ENCODE peak calls at places on chromosomes 11 and 22, in nine cellular contexts. X is tibial artery, D is fibroblast of pulmonary artery, Q is LNCaP clone FGC, J is fibroblast of villous mesenchyme, N is right cardiac atrium, V is lung, P is testis, S is cardiac fibroblast. U is an unnamed sample.

GRCh38 chr11:117883063-117883462 is 6.6 kb upstream of the FXYD6 start:
- DNase-seq in X (no peak), D (no peak), Q (no peak), J (no peak), N (no peak), V (no peak), P (peak), S (no peak), U (no peak)

GRCh38 chr22:39290248-39290720 is 29.1 kb downstream of the RPL3 start:
- DNase-seq in X (no peak), D (no peak), Q (no peak), J (no peak), N (no peak), V (no peak), P (no peak), S (no peak), U (no peak)

GRCh38 chr22:43819691-43820670 is 7.9 kb upstream of the EFCAB6 start:
- DNase-seq in X (peak), D (no peak), Q (no peak), J (no peak), N (no peak), V (no peak), P (no peak), S (no peak), U (no peak)

GRCh38 chr22:30876925-30877553 is 91.5 kb downstream of the MORC2 start:
- DNase-seq in X (peak), D (peak), Q (no peak), J (peak), N (peak), V (no peak), P (peak), S (peak), U (peak)

GRCh38 chr11:66322732-66323427 is 6.0 kb upstream of the CD248 start:
- DNase-seq in X (peak), D (peak), Q (no peak), J (peak), N (peak), V (no peak), P (no peak), S (peak), U (peak)

GRCh38 chr22:37037669-37038068 is 13.9 kb upstream of the KCTD17 start:
- DNase-seq in X (no peak), D (no peak), Q (no peak), J (no peak), N (no peak), V (no peak), P (no peak), S (no peak), U (no peak)

GRCh38 chr22:37932821-37933578 is 20.4 kb downstream of the C22orf23 start:
- DNase-seq in X (peak), D (no peak), Q (no peak), J (no peak), N (no peak), V (peak), P (peak), S (no peak), U (no peak)

GRCh38 chr11:65571940-65572339 is 398 bp upstream of the FAM89B start:
- DNase-seq in X (no peak), D (peak), Q (peak), J (peak), N (no peak), V (no peak), P (no peak), S (peak), U (no peak)

GRCh38 chr22:45575607-45576272 is 73.1 kb downstream of the FBLN1 start:
- DNase-seq in X (no peak), D (no peak), Q (no peak), J (no peak), N (peak), V (no peak), P (no peak), S (no peak), U (no peak)

GRCh38 chr11:84142411-84142810 is 856.2 kb upstream of the CCDC90B start:
- DNase-seq in X (no peak), D (no peak), Q (no peak), J (no peak), N (no peak), V (no peak), P (no peak), S (no peak), U (no peak)

GRCh38 chr22:36734171-36735058 is 30.9 kb upstream of the CACNG2 start:
- DNase-seq in X (peak), D (peak), Q (no peak), J (peak), N (no peak), V (no peak), P (peak), S (peak), U (peak)

GRCh38 chr11:74288161-74288560 is 23.3 kb downstream of the P4HA3 start:
- DNase-seq in X (no peak), D (peak), Q (peak), J (peak), N (no peak), V (no peak), P (no peak), S (peak), U (peak)

GRCh38 chr11:61834278-61835004 is 6.3 kb downstream of the FADS2 start:
- DNase-seq in X (peak), D (peak), Q (no peak), J (peak), N (peak), V (no peak), P (peak), S (peak), U (peak)

GRCh38 chr11:61832207-61832606 is 4.1 kb downstream of the FADS2 start:
- DNase-seq in X (no peak), D (no peak), Q (no peak), J (no peak), N (no peak), V (no peak), P (no peak), S (no peak), U (no peak)

GRCh38 chr11:61833478-61833877 is 5.4 kb downstream of the FADS2 start:
- DNase-seq in X (no peak), D (no peak), Q (no peak), J (no peak), N (no peak), V (no peak), P (no peak), S (no peak), U (no peak)

GRCh38 chr11:61833926-61834277 is 5.8 kb downstream of the FADS2 start:
- DNase-seq in X (no peak), D (peak), Q (no peak), J (no peak), N (no peak), V (no peak), P (no peak), S (no peak), U (no peak)

GRCh38 chr11:61832758-61833157 is 4.7 kb downstream of the FADS2 start:
- DNase-seq in X (no peak), D (no peak), Q (no peak), J (no peak), N (no peak), V (no peak), P (peak), S (no peak), U (no peak)
- H3K4me3 ChIP-seq in X (no peak), D (no peak), Q (no peak), J (no peak), N (no peak), V (no peak), P (no peak), S (no peak), U (peak)

DNA sequence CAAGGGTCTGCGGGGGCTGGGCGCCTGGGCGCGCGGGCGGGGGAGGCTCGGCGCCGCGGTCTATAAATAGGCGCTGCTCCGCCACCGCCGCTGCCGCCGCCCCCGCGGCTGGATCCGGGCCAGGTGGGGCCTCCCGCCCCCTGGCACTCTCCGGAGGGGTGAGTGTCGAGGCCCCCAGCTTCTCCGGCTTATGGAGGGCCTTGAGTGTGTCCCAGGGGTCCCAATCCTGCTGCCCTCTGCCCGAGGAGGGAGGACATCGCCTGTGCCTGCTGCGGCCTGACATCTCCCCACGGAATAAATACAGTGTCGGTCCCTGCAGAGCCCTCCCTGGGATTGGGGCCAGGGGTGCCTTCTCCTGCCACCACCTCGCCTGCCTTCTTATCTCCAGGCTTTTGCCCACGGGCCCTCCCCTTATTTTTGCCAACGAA is 4.3 kb upstream of the GP1BB start:
- DNase-seq in X (no peak), D (no peak), Q (no peak), J (no peak), N (peak), V (no peak), P (no peak), S (no peak), U (peak)
- H3K4me3 ChIP-seq in X (peak), D (peak), Q (no peak), J (peak), N (peak), V (no peak), P (peak), S (peak), U (peak)

GRCh38 chr11:125407046-125407445 is 89.0 kb downstream of the FEZ1 start:
- DNase-seq in X (no peak), D (no peak), Q (no peak), J (no peak), N (no peak), V (no peak), P (no peak), S (no peak), U (no peak)

GRCh38 chr11:125404136-125404810 is 91.8 kb downstream of the FEZ1 start:
- DNase-seq in X (no peak), D (no peak), Q (no peak), J (no peak), N (no peak), V (no peak), P (no peak), S (peak), U (no peak)

GRCh38 chr11:125402436-125402835 is 93.6 kb downstream of the FEZ1 start:
- DNase-seq in X (no peak), D (peak), Q (no peak), J (peak), N (no peak), V (no peak), P (no peak), S (peak), U (peak)

GRCh38 chr11:125401746-125402145 is 94.3 kb downstream of the FEZ1 start:
- DNase-seq in X (no peak), D (peak), Q (no peak), J (peak), N (peak), V (no peak), P (no peak), S (peak), U (no peak)

DNA sequence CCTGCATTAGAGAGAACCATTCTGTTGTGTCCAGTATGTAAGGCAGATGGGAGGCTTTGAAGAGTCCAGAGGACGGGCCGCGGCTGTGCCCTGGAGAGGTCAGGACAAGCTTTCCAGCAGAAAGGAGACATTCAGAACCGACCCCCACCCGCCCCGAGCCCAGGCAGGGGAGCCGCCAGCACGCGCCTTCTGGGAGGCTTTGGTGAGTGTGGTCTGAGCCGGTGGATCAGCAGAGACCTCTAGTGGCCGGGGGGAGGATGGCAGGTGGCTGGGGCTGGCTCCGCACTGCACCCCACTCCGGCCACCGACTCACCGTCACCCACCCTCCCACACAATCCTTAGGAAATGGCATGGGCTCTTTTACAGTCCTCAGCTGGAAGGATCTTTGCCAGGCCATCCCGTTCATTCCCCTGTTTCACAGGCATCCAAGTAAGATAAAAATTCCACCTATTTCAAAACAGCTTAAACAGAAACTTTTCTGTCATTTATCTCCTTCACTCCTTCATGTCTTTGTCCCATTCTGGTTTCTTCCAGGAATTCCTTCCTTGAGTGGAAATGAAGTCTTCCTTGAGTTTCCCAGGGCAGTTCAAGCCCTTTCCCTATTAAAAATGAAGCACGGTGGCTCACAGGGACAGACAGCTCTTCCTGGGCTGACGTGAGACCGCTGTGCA is 91.1 kb downstream of the FEZ1 start:
- DNase-seq in X (peak), D (peak), Q (no peak), J (peak), N (peak), V (peak), P (peak), S (peak), U (peak)
- H3K4me3 ChIP-seq in X (no peak), D (no peak), Q (no peak), J (no peak), N (no peak), V (no peak), P (no peak), S (no peak), U (no peak)

GRCh38 chr11:134616048-134616447 is 204.0 kb upstream of the B3GAT1 start:
- DNase-seq in X (no peak), D (no peak), Q (no peak), J (no peak), N (no peak), V (no peak), P (no peak), S (no peak), U (no peak)
- H3K4me3 ChIP-seq in X (no peak), D (no peak), Q (no peak), J (no peak), N (no peak), V (no peak), P (no peak), S (no peak), U (no peak)

GRCh38 chr11:121692236-121692635 is 239.5 kb upstream of the SORL1-AS1 start:
- DNase-seq in X (no peak), D (no peak), Q (no peak), J (no peak), N (no peak), V (no peak), P (no peak), S (no peak), U (no peak)

GRCh38 chr11:121696947-121697346 is 244.2 kb upstream of the SORL1-AS1 start:
- DNase-seq in X (no peak), D (no peak), Q (no peak), J (no peak), N (no peak), V (no peak), P (no peak), S (no peak), U (no peak)

GRCh38 chr11:121699801-121700200 is 247.0 kb upstream of the SORL1-AS1 start:
- DNase-seq in X (no peak), D (no peak), Q (no peak), J (no peak), N (no peak), V (no peak), P (no peak), S (no peak), U (no peak)

GRCh38 chr11:121700968-121701367 is 248.2 kb upstream of the SORL1-AS1 start:
- DNase-seq in X (no peak), D (no peak), Q (no peak), J (no peak), N (no peak), V (no peak), P (no peak), S (no peak), U (no peak)

GRCh38 chr11:121696177-121696863 is 243.6 kb upstream of the SORL1-AS1 start:
- DNase-seq in X (peak), D (no peak), Q (no peak), J (no peak), N (no peak), V (no peak), P (peak), S (peak), U (no peak)
- H3K4me3 ChIP-seq in X (peak), D (no peak), Q (no peak), J (no peak), N (no peak), V (no peak), P (no peak), S (no peak), U (no peak)

GRCh38 chr11:12006552-12007229 is 1.7 kb downstream of the DKK3 start:
- DNase-seq in X (no peak), D (no peak), Q (no peak), J (peak), N (no peak), V (no peak), P (no peak), S (no peak), U (no peak)
- H3K4me3 ChIP-seq in X (peak), D (peak), Q (no peak), J (peak), N (peak), V (no peak), P (no peak), S (no peak), U (peak)

DNA sequence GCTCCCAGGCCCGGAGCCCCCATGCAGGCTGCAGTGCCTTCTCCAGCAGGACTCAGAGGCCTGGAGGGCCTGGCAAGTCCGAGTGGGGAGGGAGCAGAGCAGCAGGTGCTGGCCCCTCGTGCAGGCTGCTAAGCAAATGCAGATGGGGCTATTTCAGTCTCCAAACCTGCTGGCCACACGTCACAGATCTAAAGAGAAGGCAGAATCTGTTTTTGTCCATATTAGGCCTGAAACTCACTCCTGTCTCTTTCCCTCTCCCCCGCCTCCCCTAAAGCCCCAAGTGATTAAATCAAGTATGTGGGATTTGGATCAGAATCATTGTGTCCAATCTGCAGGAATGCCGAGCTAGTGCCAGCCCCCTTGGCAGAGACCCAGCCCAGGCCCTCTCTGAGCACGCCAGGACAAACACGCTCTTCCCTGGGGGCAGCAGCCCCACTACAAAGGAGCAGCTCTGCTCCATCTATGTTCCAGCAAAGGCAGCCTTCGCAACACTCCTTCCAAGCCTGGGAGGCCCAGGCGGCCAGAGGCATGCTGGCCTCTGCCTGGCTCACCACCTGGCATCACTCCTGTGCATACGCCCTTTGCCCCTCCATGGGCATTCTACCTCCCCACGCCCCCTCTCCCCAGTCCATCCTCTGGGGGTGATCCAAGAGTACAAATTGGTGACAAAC is 26.5 kb downstream of the RPL27A start:
- DNase-seq in X (peak), D (peak), Q (no peak), J (peak), N (peak), V (no peak), P (peak), S (peak), U (peak)
- H3K4me3 ChIP-seq in X (no peak), D (no peak), Q (no peak), J (no peak), N (no peak), V (no peak), P (no peak), S (no peak), U (no peak)

GRCh38 chr22:42365337-42365865 is 66.8 kb downstream of the NFAM1 start:
- DNase-seq in X (no peak), D (no peak), Q (no peak), J (no peak), N (no peak), V (no peak), P (peak), S (no peak), U (no peak)
- H3K4me3 ChIP-seq in X (peak), D (no peak), Q (no peak), J (no peak), N (no peak), V (no peak), P (no peak), S (no peak), U (peak)

GRCh38 chr11:110295086-110295485 is 1.3 kb downstream of the RDX start:
- DNase-seq in X (no peak), D (no peak), Q (no peak), J (no peak), N (no peak), V (no peak), P (no peak), S (no peak), U (no peak)

GRCh38 chr11:110296226-110297081 is at the start of gene RDX:
- DNase-seq in X (peak), D (peak), Q (no peak), J (peak), N (peak), V (peak), P (peak), S (peak), U (peak)

GRCh38 chr11:110297082-110297725 is 790 bp upstream of the RDX start:
- DNase-seq in X (no peak), D (no peak), Q (peak), J (no peak), N (no peak), V (no peak), P (no peak), S (no peak), U (no peak)

GRCh38 chr11:110295487-110296225 is 758 bp downstream of the RDX start:
- DNase-seq in X (peak), D (peak), Q (no peak), J (peak), N (peak), V (peak), P (peak), S (peak), U (peak)

DNA sequence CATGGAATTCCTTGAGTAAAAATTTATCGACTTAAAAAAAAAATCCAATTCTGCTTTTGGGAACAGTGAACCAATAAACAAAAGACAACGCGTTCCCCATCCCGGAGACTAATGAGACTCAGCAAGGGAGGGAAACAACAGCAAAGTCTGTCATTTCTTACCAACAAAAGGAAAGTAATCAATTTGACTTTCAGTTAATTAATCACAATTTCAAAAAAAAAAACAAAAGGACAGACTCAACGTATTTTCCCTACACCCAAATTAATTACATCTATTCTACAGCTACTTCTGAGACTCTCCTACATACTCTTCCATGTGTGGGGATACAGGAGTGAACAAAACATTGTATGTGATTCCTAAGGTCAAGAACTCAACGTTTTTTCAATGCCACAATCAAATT is 1.9 kb downstream of the RDX start:
- DNase-seq in X (no peak), D (no peak), Q (no peak), J (no peak), N (no peak), V (no peak), P (no peak), S (no peak), U (no peak)
- H3K4me3 ChIP-seq in X (peak), D (peak), Q (no peak), J (peak), N (peak), V (no peak), P (peak), S (peak), U (peak)

U was measured in foreskin fibroblast.